ENCODE peak calls at places on chromosomes 3 and 15, in ten cellular contexts. W, S, A, N, M, P, T, Q, V and B are unnamed samples.

GRCh38 chr15:91625506-91625905 is 228.0 kb upstream of the SLCO3A1 start:
- ATAC-seq in P (no peak), V (no peak), N (no peak), A (no peak), T (no peak), Q (no peak), M (no peak), W (no peak), S (no peak), B (peak)

GRCh38 chr3:188553569-188553968 is 399.6 kb downstream of the LPP start:
- ATAC-seq in T (no peak), A (peak), M (no peak), W (no peak), V (peak), Q (no peak), P (peak), S (no peak), N (peak), B (no peak)

GRCh38 chr3:13927295-13927694 is 47.4 kb upstream of the WNT7A start:
- ATAC-seq in S (no peak), W (no peak), N (no peak), M (no peak), A (no peak), T (peak), Q (no peak), V (peak), P (no peak), B (no peak)

GRCh38 chr3:151439652-151440125 is 21.2 kb downstream of the IGSF10 start:
- ATAC-seq in V (peak), M (peak), W (peak), Q (peak), A (peak), N (peak), S (peak), P (peak), T (peak), B (peak)

GRCh38 chr3:101548527-101549105 is 13.1 kb upstream of the TRMT10C start:
- ATAC-seq in A (no peak), S (no peak), P (no peak), N (peak), W (no peak), V (no peak), M (no peak), Q (no peak), T (no peak), B (no peak)

GRCh38 chr3:30400924-30401323 is 205.5 kb upstream of the TGFBR2 start:
- ATAC-seq in N (peak), T (no peak), A (no peak), M (no peak), V (no peak), Q (no peak), S (no peak), W (peak), P (no peak), B (no peak)

GRCh38 chr15:91258436-91258779 is 158.4 kb downstream of the SV2B start:
- ATAC-seq in Q (no peak), M (peak), T (peak), A (peak), N (no peak), V (peak), W (no peak), S (no peak), P (peak), B (no peak)

GRCh38 chr15:89383635-89384604 is 49.3 kb upstream of the POLG start:
- ATAC-seq in N (no peak), V (peak), S (no peak), Q (no peak), W (no peak), M (peak), A (no peak), P (no peak), T (peak), B (no peak)

GRCh38 chr15:27082019-27082418 is 111.0 kb downstream of the GABRG3 start:
- ATAC-seq in V (no peak), Q (no peak), A (no peak), M (no peak), N (no peak), S (no peak), P (no peak), T (no peak), W (no peak), B (no peak)

GRCh38 chr3:160648701-160649100 is 28.3 kb upstream of the ARL14 start:
- ATAC-seq in Q (no peak), T (no peak), M (no peak), N (no peak), V (no peak), P (no peak), A (no peak), S (no peak), W (no peak), B (no peak)

GRCh38 chr15:52012210-52012609 is 6.8 kb upstream of the MAPK6 start:
- ATAC-seq in S (no peak), A (no peak), W (no peak), Q (no peak), N (no peak), M (no peak), T (no peak), P (no peak), V (no peak), B (no peak)

GRCh38 chr3:148748323-148748722 is 50.6 kb downstream of the AGTR1 start:
- ATAC-seq in V (no peak), P (no peak), W (no peak), S (no peak), M (no peak), Q (no peak), N (no peak), T (no peak), A (no peak), B (no peak)

GRCh38 chr3:173397161-173398110 is at the start of gene NLGN1:
- ATAC-seq in A (no peak), P (no peak), W (peak), T (peak), Q (peak), M (peak), V (peak), S (peak), N (peak), B (peak)

GRCh38 chr15:62928242-62928995 is 114.1 kb upstream of the TPM1 start:
- ATAC-seq in T (no peak), S (peak), N (peak), P (no peak), M (no peak), V (peak), Q (peak), A (no peak), W (peak), B (peak)

GRCh38 chr15:64000183-64000710 is 46.0 kb downstream of the DAPK2 start:
- ATAC-seq in T (no peak), N (no peak), P (no peak), Q (no peak), M (no peak), S (no peak), V (no peak), A (no peak), W (no peak), B (peak)

GRCh38 chr3:161126495-161126894 is 21.3 kb upstream of the B3GALNT1 start:
- ATAC-seq in V (no peak), A (no peak), N (no peak), S (no peak), M (no peak), P (no peak), W (no peak), Q (no peak), T (no peak), B (no peak)

GRCh38 chr3:62667714-62668113 is 207.5 kb downstream of the CADPS start:
- ATAC-seq in P (no peak), M (peak), S (no peak), A (no peak), N (no peak), V (peak), W (no peak), Q (no peak), T (peak), B (no peak)